ENCODE peak calls at places on chromosome 17, in seven cellular contexts. Y is upper lobe of right lung, I is fibroblast of lung, M is choroid plexus epithelial cell, N is Calu3, C is prostate gland, T is cardiac muscle cell. D is an unnamed sample.

GRCh38 chr17:63697341-63698286 is 2.3 kb downstream of the LIMD2 start:
- DNase-seq in Y (peak; percentile 81), I (no peak), M (peak; percentile 47), N (peak; percentile 64), C (no peak), T (no peak), D (peak; percentile 91)

GRCh38 chr17:2090210-2090641 is 35.3 kb downstream of the HIC1 start:
- DNase-seq in Y (no peak), I (no peak), M (no peak), N (no peak), C (no peak), T (no peak), D (peak; percentile 30)

GRCh38 chr17:562174-562573 is 152.5 kb downstream of the VPS53 start:
- DNase-seq in Y (no peak), I (no peak), M (peak; percentile 25), N (no peak), C (no peak), T (no peak), D (no peak)

GRCh38 chr17:73271078-73271477 is 9.4 kb upstream of the CPSF4L start:
- DNase-seq in Y (no peak), I (no peak), M (no peak), N (no peak), C (no peak), T (no peak), D (no peak)

GRCh38 chr17:31537558-31537957 is 146.1 kb downstream of the RAB11FIP4 start:
- DNase-seq in Y (no peak), I (peak; percentile 63), M (no peak), N (no peak), C (peak; percentile 80), T (no peak), D (no peak)

GRCh38 chr17:45845376-45846185 is 900 bp downstream of the SPPL2C start:
- DNase-seq in Y (no peak), I (no peak), M (no peak), N (no peak), C (no peak), T (no peak), D (no peak)

GRCh38 chr17:32007463-32008298 is 498 bp downstream of the LRRC37B start:
- DNase-seq in Y (peak; percentile 60), I (peak; percentile 40), M (peak; percentile 28), N (peak; percentile 17), C (peak; percentile 29), T (peak; percentile 60), D (peak; percentile 70)

GRCh38 chr17:17109896-17110295 is 67.6 kb downstream of the MPRIP start:
- DNase-seq in Y (peak; percentile 83), I (no peak), M (no peak), N (peak; percentile 40), C (no peak), T (no peak), D (peak; percentile 35)

GRCh38 chr17:48002208-48002919 is 31.5 kb downstream of the CDK5RAP3 start:
- DNase-seq in Y (no peak), I (peak; percentile 91), M (peak; percentile 83), N (peak; percentile 51), C (no peak), T (no peak), D (no peak)

GRCh38 chr17:231966-232807 is 50.7 kb upstream of the DOC2B start:
- DNase-seq in Y (peak; percentile 55), I (no peak), M (no peak), N (no peak), C (no peak), T (no peak), D (no peak)

GRCh38 chr17:47945529-47946508 is 4.4 kb downstream of the PNPO start:
- DNase-seq in Y (no peak), I (no peak), M (no peak), N (no peak), C (no peak), T (no peak), D (no peak)

GRCh38 chr17:61072648-61073047 is 327.0 kb upstream of the TBX2 start:
- DNase-seq in Y (no peak), I (peak; percentile 58), M (peak; percentile 41), N (no peak), C (no peak), T (no peak), D (no peak)

GRCh38 chr17:19508327-19508867 is 25.3 kb upstream of the SLC47A1 start:
- DNase-seq in Y (peak; percentile 80), I (no peak), M (no peak), N (peak; percentile 22), C (peak; percentile 13), T (no peak), D (peak; percentile 52)

GRCh38 chr17:16415031-16415924 is at the start of gene TRPV2:
- DNase-seq in Y (peak; percentile 75), I (no peak), M (no peak), N (no peak), C (no peak), T (peak; percentile 26), D (peak; percentile 79)

GRCh38 chr17:81805707-81806460 is 1.9 kb downstream of the GCGR start:
- DNase-seq in Y (no peak), I (no peak), M (no peak), N (no peak), C (no peak), T (no peak), D (no peak)

GRCh38 chr17:10091051-10091450 is 107.4 kb downstream of the GAS7 start:
- DNase-seq in Y (no peak), I (no peak), M (no peak), N (no peak), C (no peak), T (no peak), D (no peak)

GRCh38 chr17:62668091-62668804 is 40.8 kb downstream of the MRC2 start:
- DNase-seq in Y (peak; percentile 35), I (no peak), M (no peak), N (no peak), C (peak; percentile 37), T (no peak), D (peak; percentile 14)

GRCh38 chr17:59558953-59559352 is 6.5 kb upstream of the DHX40 start:
- DNase-seq in Y (no peak), I (peak; percentile 3), M (peak; percentile 53), N (no peak), C (no peak), T (peak; percentile 3), D (no peak)

GRCh38 chr17:1034652-1035210 is 37.8 kb downstream of the TIMM22 start:
- DNase-seq in Y (no peak), I (no peak), M (no peak), N (no peak), C (no peak), T (no peak), D (no peak)

GRCh38 chr17:45942284-45942683 is 47.9 kb downstream of the MAPT start:
- DNase-seq in Y (no peak), I (no peak), M (no peak), N (no peak), C (peak; percentile 41), T (no peak), D (no peak)

GRCh38 chr17:51733166-51733565 is 425.3 kb downstream of the CA10 start:
- DNase-seq in Y (no peak), I (no peak), M (no peak), N (no peak), C (no peak), T (no peak), D (no peak)

GRCh38 chr17:40323731-40324650 is 15.0 kb downstream of the RARA start:
- DNase-seq in Y (no peak), I (peak; percentile 53), M (no peak), N (no peak), C (no peak), T (no peak), D (peak; percentile 91)

GRCh38 chr17:69325518-69326301 is 1.2 kb downstream of the ABCA5 start:
- DNase-seq in Y (no peak), I (no peak), M (no peak), N (peak; percentile 11), C (no peak), T (no peak), D (no peak)

GRCh38 chr17:69323806-69324205 is 3.1 kb downstream of the ABCA5 start:
- DNase-seq in Y (no peak), I (no peak), M (no peak), N (no peak), C (no peak), T (no peak), D (no peak)

GRCh38 chr17:69320210-69320907 is 6.6 kb downstream of the ABCA5 start:
- DNase-seq in Y (no peak), I (no peak), M (no peak), N (no peak), C (no peak), T (no peak), D (no peak)

GRCh38 chr17:69317625-69318024 is 9.3 kb downstream of the ABCA5 start:
- DNase-seq in Y (no peak), I (no peak), M (no peak), N (no peak), C (no peak), T (no peak), D (no peak)

DNA sequence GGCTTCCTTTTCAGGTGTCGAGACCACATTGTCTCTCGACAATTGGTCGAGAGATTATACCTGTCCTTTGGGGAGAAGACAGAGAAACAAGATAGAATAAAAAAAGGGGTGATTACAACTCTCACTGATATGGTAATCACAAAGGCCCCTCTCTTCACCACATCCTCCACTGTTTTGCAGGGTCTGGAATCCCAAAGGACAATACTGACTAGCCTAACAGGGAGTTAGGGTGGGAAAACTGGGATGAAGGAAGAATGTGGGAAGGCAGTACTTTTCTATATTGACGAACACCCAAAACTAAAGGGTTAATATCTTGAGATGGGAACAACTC is 6.1 kb downstream of the ABCA5 start:
- DNase-seq in Y (no peak), I (no peak), M (no peak), N (no peak), C (no peak), T (no peak), D (no peak)
- TF ChIP-seq CTCF in Y (no peak), I (no peak), M (no peak), N (no peak), C (no peak), T (no peak), D (no peak)

GRCh38 chr17:79840204-79840988 is 1.2 kb upstream of the CBX4 start:
- DNase-seq in Y (peak; percentile 85), I (no peak), M (peak; percentile 55), N (no peak), C (peak; percentile 72), T (peak; percentile 44), D (peak; percentile 46)
- TF ChIP-seq CTCF in Y (peak; percentile 25), I (no peak), M (peak; percentile 21), N (no peak), C (no peak), T (no peak), D (no peak)

GRCh38 chr17:7329360-7330098 is 394 bp upstream of the NEURL4 start:
- DNase-seq in Y (peak; percentile 99), I (peak; percentile 100), M (peak; percentile 99), N (peak; percentile 92), C (peak; percentile 96), T (peak; percentile 97), D (peak; percentile 99)
- TF ChIP-seq CTCF in Y (no peak), I (no peak), M (peak; percentile 8), N (no peak), C (no peak), T (no peak), D (no peak)

DNA sequence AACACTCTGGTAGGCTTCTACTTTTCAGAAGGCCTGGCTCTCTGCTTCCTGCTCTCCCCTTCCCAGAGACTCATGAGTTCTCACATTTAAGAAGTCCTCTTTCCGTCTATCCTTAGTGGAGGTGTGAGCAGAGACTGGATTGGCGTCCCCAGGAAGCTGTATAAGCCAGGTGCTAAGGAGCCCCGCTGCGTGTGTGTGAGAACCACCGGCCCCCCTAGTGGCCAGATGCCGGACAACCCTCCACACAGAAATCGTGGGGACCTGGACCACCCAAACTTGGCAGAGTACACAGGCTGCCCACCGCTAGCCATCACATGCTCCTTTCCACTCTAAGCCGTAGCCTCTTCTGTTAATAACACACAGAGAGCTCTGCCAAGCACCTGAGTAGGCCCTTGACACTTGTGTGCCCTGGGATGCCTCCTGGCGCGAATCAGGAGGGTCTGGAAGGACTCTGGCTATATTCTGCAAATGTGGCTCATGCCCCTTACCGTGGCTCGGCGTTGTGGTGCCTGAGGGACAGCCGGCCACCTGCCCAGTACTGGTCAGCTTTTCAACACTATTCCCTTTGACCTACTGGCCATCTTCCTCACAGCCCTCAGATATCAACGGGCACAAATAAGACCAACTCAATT is 13.9 kb downstream of the CYB5D2 start:
- DNase-seq in Y (no peak), I (no peak), M (no peak), N (no peak), C (no peak), T (no peak), D (no peak)
- TF ChIP-seq CTCF in Y (no peak), I (no peak), M (peak; percentile 32), N (no peak), C (no peak), T (no peak), D (no peak)

D was measured in activated CD8-positive, alpha-beta T cell treated with anti-CD3 and anti-CD28 coated beads for 36 hours.